ENCODE peak calls at places on chromosome 11, in eight cellular contexts. Z is non-pigmented ciliary epithelial cell; O is ELF-1; K is AG08396; N is naive B cell; G is posterior cingulate gyrus; E is ureter; Y is CD4-positive, alpha-beta memory T cell. J is an unnamed sample.

GRCh38 chr11:74417379-74417804 is 19.2 kb upstream of the PGM2L1 start:
- DNase-seq in Z (no peak), N (no peak), G (no peak), Y (peak; percentile 39), K (no peak), E (no peak), O (peak; percentile 25), J (no peak)

GRCh38 chr11:47269829-47270305 is at the start of gene MADD:
- DNase-seq in Y (peak; percentile 91), N (peak; percentile 92), O (peak; percentile 77), G (peak; percentile 72), K (peak; percentile 97), Z (no peak), E (peak; percentile 88), J (peak; percentile 99)

GRCh38 chr11:24239016-24239720 is 257.7 kb upstream of the LUZP2 start:
- DNase-seq in G (no peak), Z (peak; percentile 61), O (no peak), N (no peak), K (peak; percentile 50), E (no peak), Y (no peak), J (peak; percentile 80)

GRCh38 chr11:23124996-23125395 is 264.7 kb upstream of the CCDC179 start:
- DNase-seq in G (no peak), N (no peak), K (no peak), Z (no peak), E (no peak), Y (no peak), O (no peak), J (no peak)

GRCh38 chr11:17392872-17393271 is 4.4 kb upstream of the KCNJ11 start:
- DNase-seq in N (no peak), Z (no peak), K (no peak), G (peak; percentile 11), O (no peak), E (no peak), Y (no peak), J (no peak)

GRCh38 chr11:73894725-73895335 is 18.0 kb downstream of the PAAF1 start:
- DNase-seq in Z (no peak), O (no peak), N (no peak), Y (no peak), G (no peak), E (no peak), K (peak; percentile 72), J (peak; percentile 51)

GRCh38 chr11:117562111-117562510 is 234.5 kb downstream of the CEP164 start:
- DNase-seq in K (no peak), G (peak; percentile 15), E (no peak), N (no peak), Y (no peak), Z (no peak), O (no peak), J (no peak)

GRCh38 chr11:73268671-73269271 is 3.4 kb upstream of the P2RY6 start:
- DNase-seq in K (no peak), N (no peak), Y (no peak), O (no peak), Z (no peak), E (peak; percentile 28), G (no peak), J (no peak)

GRCh38 chr11:18650859-18651557 is 16.9 kb upstream of the SPTY2D1 start:
- DNase-seq in Y (peak; percentile 64), G (no peak), K (peak; percentile 58), O (peak; percentile 73), N (no peak), Z (no peak), E (no peak), J (peak; percentile 47)

GRCh38 chr11:46359936-46360335 is 12.7 kb downstream of the DGKZ start:
- DNase-seq in E (no peak), K (no peak), O (no peak), N (no peak), Y (no peak), G (no peak), Z (no peak), J (no peak)

GRCh38 chr11:63871962-63872832 is 33.3 kb downstream of the MARK2 start:
- DNase-seq in Z (peak; percentile 60), Y (peak; percentile 60), E (peak; percentile 90), N (peak; percentile 12), G (peak; percentile 67), K (peak; percentile 90), O (peak; percentile 91), J (peak; percentile 92)

GRCh38 chr11:71139516-71140205 is 112.7 kb downstream of the SHANK2 start:
- DNase-seq in O (no peak), N (no peak), K (peak; percentile 80), Y (no peak), E (peak; percentile 57), G (peak; percentile 96), Z (no peak), J (peak; percentile 64)

GRCh38 chr11:117479372-117479771 is 151.7 kb downstream of the CEP164 start:
- DNase-seq in Z (no peak), G (no peak), K (no peak), N (no peak), E (no peak), O (no peak), Y (no peak), J (no peak)

GRCh38 chr11:100739636-100740035 is 52.5 kb downstream of the ARHGAP42 start:
- DNase-seq in Y (no peak), O (no peak), Z (peak; percentile 79), G (no peak), N (no peak), E (no peak), K (peak; percentile 57), J (peak; percentile 45)

GRCh38 chr11:26512196-26512595 is 59.9 kb downstream of the MUC15 start:
- DNase-seq in K (no peak), Z (no peak), N (no peak), O (no peak), Y (no peak), E (no peak), G (no peak), J (no peak)

GRCh38 chr11:100753562-100753961 is 66.5 kb downstream of the ARHGAP42 start:
- DNase-seq in Z (no peak), K (no peak), Y (no peak), O (peak; percentile 71), N (no peak), E (no peak), G (no peak), J (no peak)